ENCODE peak calls at places on chromosomes 13 and 19, in five cellular contexts. One of them, this sample, is unnamed.

GRCh38 chr13:95607363-95607762 is 37.1 kb downstream of the DZIP1 start:
- DNase-seq in aorta: no peak
- DNase-seq in SW 1271: no peak
- DNase-seq in ELR: peak; percentile 54
- DNase-seq in PC-3: peak; percentile 78
- DNase-seq in this sample: peak; percentile 46

GRCh38 chr19:58562126-58563033 is 4.0 kb upstream of the UBE2M start:
- DNase-seq in aorta: peak; percentile 52
- DNase-seq in SW 1271: no peak
- DNase-seq in ELR: no peak
- DNase-seq in PC-3: peak; percentile 55
- DNase-seq in this sample: no peak

GRCh38 chr19:29690842-29691241 is 24.2 kb downstream of the C19orf12 start:
- DNase-seq in aorta: peak; percentile 40
- DNase-seq in SW 1271: peak; percentile 12
- DNase-seq in ELR: peak; percentile 81
- DNase-seq in PC-3: peak; percentile 69
- DNase-seq in this sample: no peak

GRCh38 chr19:48137411-48137810 is 26.8 kb upstream of the PLA2G4C start:
- DNase-seq in aorta: no peak
- DNase-seq in SW 1271: no peak
- DNase-seq in ELR: no peak
- DNase-seq in PC-3: no peak
- DNase-seq in this sample: no peak

GRCh38 chr13:25912961-25913360 is 138.9 kb downstream of the SHISA2 start:
- DNase-seq in aorta: no peak
- DNase-seq in SW 1271: no peak
- DNase-seq in ELR: no peak
- DNase-seq in PC-3: no peak
- DNase-seq in this sample: no peak

GRCh38 chr13:62432906-62433305 is 1017.3 kb upstream of the PCDH20 start:
- DNase-seq in aorta: no peak
- DNase-seq in SW 1271: no peak
- DNase-seq in ELR: no peak
- DNase-seq in PC-3: no peak
- DNase-seq in this sample: no peak

GRCh38 chr13:112803422-112803821 is 113.6 kb downstream of the ATP11A start:
- DNase-seq in aorta: no peak
- DNase-seq in SW 1271: no peak
- DNase-seq in ELR: no peak
- DNase-seq in PC-3: no peak
- DNase-seq in this sample: no peak

GRCh38 chr19:5937550-5937949 is 23.5 kb downstream of the CAPS start:
- DNase-seq in aorta: no peak
- DNase-seq in SW 1271: no peak
- DNase-seq in ELR: no peak
- DNase-seq in PC-3: no peak
- DNase-seq in this sample: no peak

GRCh38 chr13:23851106-23851505 is 38.1 kb downstream of the MIPEP start:
- DNase-seq in aorta: no peak
- DNase-seq in SW 1271: no peak
- DNase-seq in ELR: peak; percentile 32
- DNase-seq in PC-3: peak; percentile 68
- DNase-seq in this sample: peak; percentile 27

GRCh38 chr13:42113478-42113877 is 65.0 kb downstream of the DGKH start:
- DNase-seq in aorta: no peak
- DNase-seq in SW 1271: no peak
- DNase-seq in ELR: no peak
- DNase-seq in PC-3: no peak
- DNase-seq in this sample: no peak

GRCh38 chr19:3178973-3179738 is 587 bp downstream of the S1PR4 start:
- DNase-seq in aorta: no peak
- DNase-seq in SW 1271: no peak
- DNase-seq in ELR: no peak
- DNase-seq in PC-3: no peak
- DNase-seq in this sample: no peak

GRCh38 chr13:97367427-97367826 is 66.5 kb upstream of the RAP2A start:
- DNase-seq in aorta: no peak
- DNase-seq in SW 1271: no peak
- DNase-seq in ELR: peak; percentile 91
- DNase-seq in PC-3: no peak
- DNase-seq in this sample: no peak

GRCh38 chr13:21061077-21061945 is at the start of gene LATS2:
- DNase-seq in aorta: peak; percentile 97
- DNase-seq in SW 1271: peak; percentile 65
- DNase-seq in ELR: peak; percentile 97
- DNase-seq in PC-3: peak; percentile 94
- DNase-seq in this sample: peak; percentile 85

GRCh38 chr13:75316427-75316826 is 165.5 kb downstream of the TBC1D4 start:
- DNase-seq in aorta: no peak
- DNase-seq in SW 1271: no peak
- DNase-seq in ELR: peak; percentile 38
- DNase-seq in PC-3: peak; percentile 40
- DNase-seq in this sample: no peak

GRCh38 chr19:11288349-11288748 is 7.6 kb upstream of the TSPAN16 start:
- DNase-seq in aorta: no peak
- DNase-seq in SW 1271: no peak
- DNase-seq in ELR: peak; percentile 58
- DNase-seq in PC-3: peak; percentile 62
- DNase-seq in this sample: no peak

GRCh38 chr13:101346942-101347728 is 69.2 kb downstream of the NALCN start:
- DNase-seq in aorta: no peak
- DNase-seq in SW 1271: no peak
- DNase-seq in ELR: peak; percentile 42
- DNase-seq in PC-3: no peak
- DNase-seq in this sample: no peak

GRCh38 chr19:12784871-12785430 is 6.3 kb upstream of the JUNB start:
- DNase-seq in aorta: no peak
- DNase-seq in SW 1271: no peak
- DNase-seq in ELR: no peak
- DNase-seq in PC-3: no peak
- DNase-seq in this sample: no peak

GRCh38 chr13:20923272-20923671 is 20.7 kb upstream of the XPO4 start:
- DNase-seq in aorta: no peak
- DNase-seq in SW 1271: no peak
- DNase-seq in ELR: no peak
- DNase-seq in PC-3: no peak
- DNase-seq in this sample: no peak

GRCh38 chr19:38034153-38034835 is 127.3 kb downstream of the SIPA1L3 start:
- DNase-seq in aorta: peak; percentile 62
- DNase-seq in SW 1271: no peak
- DNase-seq in ELR: peak; percentile 75
- DNase-seq in PC-3: no peak
- DNase-seq in this sample: no peak

GRCh38 chr13:99155821-99156220 is 44.8 kb upstream of the UBAC2 start:
- DNase-seq in aorta: no peak
- DNase-seq in SW 1271: no peak
- DNase-seq in ELR: peak; percentile 16
- DNase-seq in PC-3: no peak
- DNase-seq in this sample: no peak

This sample was measured in pulmonary artery endothelial cell.